ENCODE peak calls at places on chromosomes 13 and 19, in ten cellular contexts. O is ELR; T is naive thymus-derived CD8-positive, alpha-beta T cell; R is fibroblast of the conjunctiva; Q is neural crest cell; N is natural killer cell treated with Interleukin-12 subunit alpha and Interleukin-12 subunit beta and Interleukin-15 and Interleukin-18, amount 100 ng/mL, for 72 hours; J is MV-4-11; E is stimulated activated CD4-positive, alpha-beta T cell treated with anti-CD3 and anti-CD28 coated beads, TNF-alpha, amount 100 ng/mL, for 48 hours; U is suprapubic skin; K is breast epithelium. Z is an unnamed sample.

GRCh38 chr13:30796132-30796832 is 60.9 kb downstream of the ALOX5AP start:
- DNase-seq in O (peak), T (no peak), R (no peak), Q (no peak), N (no peak), J (no peak), E (no peak), U (no peak), K (no peak), Z (no peak)

GRCh38 chr19:50798943-50799851 is 9.0 kb downstream of the ACP4 start:
- DNase-seq in O (no peak), T (no peak), R (no peak), Q (no peak), N (no peak), J (no peak), E (no peak), U (no peak), K (no peak), Z (no peak)

GRCh38 chr13:37481858-37482227 is 116.7 kb downstream of the POSTN start:
- DNase-seq in O (no peak), T (no peak), R (no peak), Q (no peak), N (no peak), J (no peak), E (no peak), U (no peak), K (no peak), Z (no peak)

GRCh38 chr19:18278521-18279265 is 2.7 kb downstream of the JUND start:
- DNase-seq in O (no peak), T (no peak), R (no peak), Q (no peak), N (no peak), J (peak), E (no peak), U (no peak), K (no peak), Z (no peak)

GRCh38 chr19:1383014-1383310 is 745 bp upstream of the NDUFS7 start:
- DNase-seq in O (no peak), T (no peak), R (no peak), Q (no peak), N (no peak), J (no peak), E (no peak), U (no peak), K (no peak), Z (no peak)

GRCh38 chr19:55830656-55831055 is 1.1 kb downstream of the NLRP11 start:
- DNase-seq in O (no peak), T (no peak), R (no peak), Q (no peak), N (no peak), J (no peak), E (no peak), U (no peak), K (no peak), Z (no peak)

GRCh38 chr19:15297416-15298224 is 34.7 kb downstream of the BRD4 start:
- DNase-seq in O (peak), T (peak), R (peak), Q (no peak), N (peak), J (peak), E (no peak), U (no peak), K (no peak), Z (peak)

GRCh38 chr19:42148270-42148669 is 16.0 kb upstream of the POU2F2 start:
- DNase-seq in O (no peak), T (no peak), R (no peak), Q (no peak), N (no peak), J (no peak), E (no peak), U (no peak), K (no peak), Z (no peak)

GRCh38 chr13:95783747-95784146 is 106.8 kb downstream of the DNAJC3 start:
- DNase-seq in O (no peak), T (no peak), R (no peak), Q (no peak), N (no peak), J (no peak), E (no peak), U (no peak), K (no peak), Z (no peak)

GRCh38 chr19:30160426-30160825 is 211.8 kb upstream of the ZNF536 start:
- DNase-seq in O (no peak), T (no peak), R (no peak), Q (no peak), N (no peak), J (no peak), E (no peak), U (peak), K (no peak), Z (no peak)

GRCh38 chr13:23344923-23345322 is 88.6 kb downstream of the SACS start:
- DNase-seq in O (no peak), T (no peak), R (no peak), Q (no peak), N (no peak), J (no peak), E (no peak), U (no peak), K (no peak), Z (no peak)

GRCh38 chr19:33941133-33941532 is 144.5 kb downstream of the KCTD15 start:
- DNase-seq in O (no peak), T (no peak), R (no peak), Q (no peak), N (no peak), J (no peak), E (no peak), U (peak), K (no peak), Z (no peak)

GRCh38 chr19:34844254-34844653 is 71.2 kb upstream of the ZNF599 start:
- DNase-seq in O (no peak), T (no peak), R (no peak), Q (no peak), N (no peak), J (no peak), E (no peak), U (no peak), K (no peak), Z (no peak)

GRCh38 chr19:10655457-10656312 is 1.5 kb downstream of the ILF3 start:
- DNase-seq in O (peak), T (no peak), R (no peak), Q (no peak), N (no peak), J (peak), E (no peak), U (no peak), K (no peak), Z (no peak)

GRCh38 chr13:111872475-111873150 is 194.3 kb upstream of the SOX1 start:
- DNase-seq in O (no peak), T (no peak), R (no peak), Q (no peak), N (no peak), J (no peak), E (no peak), U (no peak), K (no peak), Z (no peak)

Z was measured in LNCaP clone FGC.